ENCODE peak calls at places on chromosome 16, in four cellular contexts. Z, Q, D and W are unnamed samples.

GRCh38 chr16:57305159-57305811 is 20.8 kb upstream of the PLLP start:
- DNase-seq in Z (no peak), Q (no peak), D (no peak), W (no peak)

GRCh38 chr16:82649766-82650165 is 23.0 kb downstream of the CDH13 start:
- DNase-seq in Z (no peak), Q (no peak), D (no peak), W (no peak)

GRCh38 chr16:14409563-14409962 is 220.5 kb downstream of the PARN start:
- DNase-seq in Z (peak), Q (no peak), D (no peak), W (peak)

GRCh38 chr16:81620796-81621195 is 158.3 kb upstream of the PLCG2 start:
- DNase-seq in Z (no peak), Q (no peak), D (no peak), W (no peak)

GRCh38 chr16:75130150-75130771 is 13.7 kb upstream of the LDHD start:
- DNase-seq in Z (no peak), Q (no peak), D (no peak), W (no peak)

GRCh38 chr16:75580-76501 is 2.2 kb upstream of the MPG start:
- DNase-seq in Z (no peak), Q (no peak), D (peak), W (peak)

GRCh38 chr16:82236415-82236814 is 66.4 kb upstream of the MPHOSPH6 start:
- DNase-seq in Z (no peak), Q (no peak), D (no peak), W (no peak)

GRCh38 chr16:12087901-12088364 is 111.4 kb downstream of the SNX29 start:
- DNase-seq in Z (no peak), Q (peak), D (no peak), W (no peak)

GRCh38 chr16:50153648-50154368 is 702 bp downstream of the TENT4B start:
- DNase-seq in Z (peak), Q (peak), D (no peak), W (no peak)

GRCh38 chr16:82451449-82451848 is 175.3 kb upstream of the CDH13 start:
- DNase-seq in Z (no peak), Q (no peak), D (no peak), W (no peak)

GRCh38 chr16:66899945-66900688 is 18.6 kb downstream of the CDH16 start:
- DNase-seq in Z (peak), Q (no peak), D (peak), W (peak)

GRCh38 chr16:67013823-67014640 is 14.9 kb upstream of the CBFB start:
- DNase-seq in Z (peak), Q (peak), D (peak), W (peak)

GRCh38 chr16:83878838-83879237 is 20.1 kb upstream of the MLYCD start:
- DNase-seq in Z (peak), Q (no peak), D (no peak), W (peak)

GRCh38 chr16:89732918-89733242 is 11.5 kb downstream of the ZNF276 start:
- DNase-seq in Z (no peak), Q (no peak), D (no peak), W (no peak)

GRCh38 chr16:1830213-1830612 is 3.2 kb downstream of the FAHD1 start:
- DNase-seq in Z (no peak), Q (no peak), D (peak), W (no peak)

GRCh38 chr16:11572301-11572995 is 14.3 kb downstream of the LITAF start:
- DNase-seq in Z (no peak), Q (no peak), D (no peak), W (no peak)

GRCh38 chr16:10171225-10171624 is 11.0 kb downstream of the GRIN2A start:
- DNase-seq in Z (no peak), Q (no peak), D (no peak), W (no peak)

GRCh38 chr16:2803545-2804195 is 5.4 kb downstream of the PRSS41 start:
- DNase-seq in Z (no peak), Q (no peak), D (no peak), W (no peak)